ENCODE peak calls at places on chromosome 2, in four cellular contexts. X, K, A and Q are unnamed samples.

GRCh38 chr2:229445013-229445412 is 173.9 kb upstream of the PID1 start:
- DNase-seq in X (no peak), K (no peak), A (peak), Q (no peak)

GRCh38 chr2:119820275-119820674 is 60.6 kb downstream of the PTPN4 start:
- DNase-seq in A (peak), X (no peak), K (no peak), Q (no peak)

GRCh38 chr2:188414412-188414811 is 122.7 kb downstream of the GULP1 start:
- DNase-seq in X (no peak), A (peak), K (no peak), Q (no peak)

GRCh38 chr2:76008001-76008702 is 297.4 kb upstream of the GCFC2 start:
- DNase-seq in K (no peak), X (no peak), A (no peak), Q (no peak)

GRCh38 chr2:99389371-99389770 is 52.2 kb downstream of the EIF5B start:
- DNase-seq in K (no peak), A (peak), X (no peak), Q (no peak)

GRCh38 chr2:204483497-204484164 is 61.6 kb upstream of the PARD3B start:
- DNase-seq in X (no peak), A (no peak), K (no peak), Q (no peak)

GRCh38 chr2:241982711-241983570 is 113.4 kb downstream of the RTP5 start:
- DNase-seq in K (no peak), X (no peak), A (no peak), Q (no peak)

GRCh38 chr2:198362777-198363176 is 558.4 kb downstream of the PLCL1 start:
- DNase-seq in X (no peak), A (no peak), K (no peak), Q (no peak)